ENCODE peak calls at places on chromosomes 5 and 9, in seven cellular contexts. I is NCI-H774, J is HCT116, O is NCI-H226, H is NCI-H146, D is progenitor cell of endocrine pancreas, K is GM10248. L is an unnamed sample.

GRCh38 chr9:121771851-121772599 is 120.6 kb downstream of the DAB2IP start:
- DNase-seq in J (no peak), D (no peak), K (no peak), O (no peak), H (no peak), I (no peak), L (no peak)

GRCh38 chr9:91795500-91796241 is 154.4 kb downstream of the ROR2 start:
- DNase-seq in K (no peak), O (peak), D (no peak), H (no peak), I (no peak), J (peak), L (no peak)

GRCh38 chr5:43315262-43315661 is 2.0 kb upstream of the HMGCS1 start:
- DNase-seq in D (no peak), I (no peak), O (peak), J (peak), H (no peak), K (no peak), L (no peak)

GRCh38 chr5:152514827-152515397 is 109.8 kb upstream of the NMUR2 start:
- DNase-seq in O (no peak), D (no peak), K (peak), I (no peak), H (peak), J (peak), L (no peak)

GRCh38 chr9:17005085-17005484 is 129.8 kb upstream of the CNTLN start:
- DNase-seq in O (no peak), D (no peak), H (no peak), J (no peak), I (peak), K (no peak), L (peak)

GRCh38 chr9:16571127-16571848 is 299.2 kb downstream of the BNC2 start:
- DNase-seq in K (no peak), J (no peak), I (no peak), D (no peak), H (no peak), O (no peak), L (no peak)

GRCh38 chr9:92254401-92255337 is 38.8 kb downstream of the IARS1 start:
- DNase-seq in I (no peak), K (no peak), O (no peak), J (no peak), D (no peak), H (no peak), L (peak)

GRCh38 chr9:96214639-96215038 is 87.3 kb downstream of the HSD17B3 start:
- DNase-seq in J (no peak), H (no peak), D (no peak), O (no peak), I (no peak), K (no peak), L (no peak)

GRCh38 chr9:110606179-110606578 is 26.6 kb upstream of the SVEP1 start:
- DNase-seq in H (no peak), K (no peak), O (peak), D (no peak), I (no peak), J (no peak), L (no peak)

GRCh38 chr9:5531251-5531972 is 21.1 kb downstream of the PDCD1LG2 start:
- DNase-seq in D (no peak), O (no peak), J (no peak), K (no peak), H (no peak), I (no peak), L (no peak)

GRCh38 chr5:160262665-160263064 is 33.4 kb downstream of the FABP6 start:
- DNase-seq in J (no peak), H (no peak), K (no peak), I (no peak), D (no peak), O (no peak), L (no peak)

GRCh38 chr5:143770430-143770829 is 41.5 kb upstream of the HMHB1 start:
- DNase-seq in J (no peak), D (no peak), I (no peak), H (no peak), O (no peak), K (no peak), L (no peak)

GRCh38 chr5:75610201-75610600 is 1.1 kb upstream of the ANKDD1B start:
- DNase-seq in K (no peak), J (no peak), H (peak), I (no peak), D (no peak), O (no peak), L (no peak)

GRCh38 chr9:100099722-100100042 is 639 bp downstream of the INVS start:
- DNase-seq in J (peak), O (no peak), D (no peak), H (peak), I (no peak), K (peak), L (peak)

GRCh38 chr5:72194846-72195245 is 87.6 kb downstream of the MAP1B start:
- DNase-seq in O (no peak), D (no peak), H (no peak), I (no peak), K (peak), J (no peak), L (no peak)

GRCh38 chr5:141637266-141637692 is 482 bp downstream of the RELL2 start:
- DNase-seq in D (peak), I (peak), K (no peak), J (no peak), O (no peak), H (peak), L (peak)